ENCODE peak calls at places on chromosomes 7 and 10, in five cellular contexts. K, I, E, A and V are unnamed samples.

GRCh38 chr10:67609996-67610793 is 85.8 kb downstream of the CTNNA3 start:
- DNase-seq in E (no peak), A (no peak), K (no peak), I (no peak), V (no peak)

GRCh38 chr10:86111902-86112301 is 254.7 kb downstream of the GRID1 start:
- DNase-seq in E (no peak), A (no peak), K (no peak), I (no peak), V (no peak)

GRCh38 chr7:6614941-6615737 is at the start of gene ZNF853:
- DNase-seq in A (peak), E (no peak), I (peak), K (peak), V (no peak)

GRCh38 chr7:43242628-43243255 is 130.3 kb downstream of the HECW1 start:
- DNase-seq in K (no peak), E (no peak), A (no peak), I (no peak), V (no peak)

GRCh38 chr7:8149222-8149621 is 112.7 kb downstream of the ICA1 start:
- DNase-seq in I (no peak), K (no peak), A (no peak), E (no peak), V (peak)

GRCh38 chr10:129517680-129518057 is 50.6 kb downstream of the MGMT start:
- DNase-seq in I (no peak), A (no peak), K (no peak), E (no peak), V (no peak)

GRCh38 chr7:117217636-117218035 is 105.2 kb downstream of the WNT2 start:
- DNase-seq in A (no peak), K (no peak), E (no peak), I (no peak), V (no peak)

GRCh38 chr10:6050801-6051445 is 11.2 kb downstream of the IL2RA start:
- DNase-seq in K (no peak), I (peak), E (peak), A (peak), V (no peak)

GRCh38 chr7:80882213-80882801 is 36.5 kb downstream of the SEMA3C start:
- DNase-seq in E (no peak), I (no peak), K (no peak), A (no peak), V (no peak)
- H3K27ac ChIP-seq in E (no peak), I (peak), K (no peak), A (no peak), V (no peak)

GRCh38 chr7:155590215-155591023 is 44.1 kb upstream of the CNPY1 start:
- DNase-seq in A (peak), I (peak), E (peak), K (no peak), V (peak)
- TF ChIP-seq POLR2AphosphoS5 in A (no peak), I (no peak), E (no peak), K (no peak), V (peak)

GRCh38 chr10:108556176-108556575 is 1367.1 kb downstream of the XPNPEP1 start:
- DNase-seq in E (no peak), A (no peak), I (no peak), K (no peak), V (no peak)
- TF ChIP-seq GABPA in E (no peak), A (no peak), I (no peak), K (no peak), V (no peak)

GRCh38 chr7:47495269-47495875 is 86.5 kb downstream of the TNS3 start:
- DNase-seq in K (no peak), A (no peak), I (no peak), E (no peak), V (no peak)
- H3K27ac ChIP-seq in K (no peak), A (no peak), I (no peak), E (no peak), V (no peak)

DNA sequence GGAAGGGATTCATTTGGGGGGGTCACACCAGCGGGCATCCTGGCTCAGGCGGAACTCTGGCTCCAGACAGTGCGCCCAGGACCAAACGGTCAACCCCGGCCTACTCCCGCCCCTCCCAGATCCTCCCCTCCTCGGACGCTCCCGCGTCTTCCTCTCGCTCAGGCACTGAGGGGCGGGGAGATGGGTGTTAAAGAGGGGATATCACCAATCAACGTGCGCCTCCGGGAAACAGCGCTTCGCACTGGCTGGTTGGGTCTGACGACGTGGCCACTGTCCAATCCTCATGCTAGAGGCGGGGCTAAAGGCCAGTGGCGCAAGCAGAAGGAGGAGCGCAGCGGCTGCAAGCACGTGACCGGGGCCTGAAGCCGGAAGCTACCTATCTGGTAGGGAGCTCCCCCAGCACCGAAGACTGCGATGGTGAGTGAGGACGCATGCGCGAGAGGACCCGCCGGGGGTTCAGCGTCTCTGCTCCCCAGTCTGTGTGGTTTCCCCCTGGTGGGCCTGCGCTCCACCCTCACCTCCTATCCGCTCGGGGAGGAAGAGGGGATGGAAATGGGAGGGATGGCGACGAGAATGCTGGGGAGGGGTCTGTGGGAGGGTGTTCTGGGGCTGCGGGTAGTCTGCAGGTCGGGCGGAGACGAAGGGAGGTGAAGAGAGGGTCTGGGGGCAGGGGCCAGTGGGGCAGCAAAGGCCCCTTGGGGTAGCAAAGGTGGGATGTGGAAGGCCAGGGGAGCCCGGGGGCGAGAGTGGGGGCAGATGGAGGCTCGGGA is at the start of gene LAMTOR4:
- DNase-seq in I (peak), K (peak), E (peak), A (peak), V (peak)
- TF ChIP-seq POLR2AphosphoS5 in I (peak), K (peak), E (peak), A (peak), V (peak)

GRCh38 chr10:110857265-110858158 is 14.2 kb upstream of the PDCD4 start:
- DNase-seq in K (peak), E (peak), I (no peak), A (peak), V (peak)
- TF ChIP-seq GABPA in K (no peak), E (no peak), I (no peak), A (no peak), V (no peak)

GRCh38 chr7:150663802-150664494 is 21.6 kb upstream of the GIMAP2 start:
- DNase-seq in I (no peak), A (no peak), E (no peak), K (no peak), V (no peak)
- H3K27ac ChIP-seq in I (no peak), A (no peak), E (no peak), K (no peak), V (no peak)

GRCh38 chr7:44630791-44631457 is 24.5 kb downstream of the OGDH start:
- DNase-seq in A (no peak), I (no peak), E (no peak), K (no peak), V (no peak)

GRCh38 chr7:44633254-44634186 is 27.1 kb downstream of the OGDH start:
- DNase-seq in I (no peak), K (no peak), E (no peak), A (no peak), V (no peak)

GRCh38 chr7:44632196-44632595 is 25.8 kb downstream of the OGDH start:
- DNase-seq in K (no peak), I (no peak), A (no peak), E (no peak), V (no peak)

GRCh38 chr7:44629825-44630580 is 23.6 kb downstream of the OGDH start:
- DNase-seq in E (no peak), I (no peak), K (no peak), A (no peak), V (no peak)

DNA sequence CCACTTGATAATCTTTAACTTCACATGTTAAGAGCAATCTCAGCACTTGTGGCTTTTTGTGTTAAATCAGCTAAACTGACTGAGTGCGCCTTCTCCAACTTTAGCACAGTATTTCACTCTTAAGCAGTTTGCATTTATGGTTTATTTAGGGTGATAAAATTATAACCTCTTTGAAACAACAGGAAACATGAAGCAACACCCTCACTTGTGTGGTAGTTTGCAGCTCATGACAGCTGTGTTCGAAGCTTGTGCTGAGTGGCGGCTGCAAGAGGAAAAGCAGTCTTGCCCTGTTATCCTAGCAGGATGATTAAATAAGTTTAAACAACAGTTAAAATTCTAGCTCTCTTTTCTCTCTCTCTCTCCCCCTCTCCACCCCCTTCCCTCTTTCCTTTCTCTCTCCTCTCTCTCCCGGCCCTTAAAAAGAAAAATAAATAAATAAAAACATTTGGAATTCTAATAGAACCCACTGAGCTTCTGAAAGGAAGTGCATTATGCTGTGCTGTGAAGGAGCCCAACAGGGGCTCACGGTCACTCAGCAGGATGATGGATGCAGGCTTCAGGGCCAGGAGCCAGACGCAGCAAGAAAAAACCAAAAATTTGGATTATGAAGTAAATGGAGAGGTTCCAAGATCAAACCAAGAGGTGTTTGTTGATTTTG is 25.2 kb downstream of the OGDH start:
- DNase-seq in I (no peak), K (no peak), A (no peak), E (no peak), V (peak)
- TF ChIP-seq POLR2AphosphoS5 in I (no peak), K (no peak), A (no peak), E (no peak), V (peak)

DNA sequence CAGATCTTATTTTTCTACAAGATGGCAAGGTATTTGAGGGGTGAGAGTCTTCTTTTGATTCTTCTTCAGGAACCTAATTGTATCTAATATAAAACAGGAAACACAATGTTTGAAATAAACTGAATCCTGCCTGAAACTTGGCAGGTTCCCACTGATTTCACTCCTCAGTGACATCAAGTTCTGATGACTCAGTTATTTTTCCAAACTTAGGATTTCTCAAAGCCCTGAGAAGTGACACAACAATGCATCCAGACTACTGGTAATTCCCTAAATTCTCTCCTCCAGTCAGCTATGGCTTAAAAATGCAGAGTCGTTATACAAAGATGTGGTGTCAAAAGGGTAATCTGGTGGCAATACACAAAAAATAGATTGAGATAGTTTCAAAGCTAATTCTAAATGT is 80.9 kb downstream of the ABLIM1 start:
- DNase-seq in E (no peak), K (no peak), I (no peak), A (no peak), V (no peak)
- TF ChIP-seq GABPA in E (no peak), K (no peak), I (no peak), A (no peak), V (no peak)

GRCh38 chr7:134197342-134197741 is 70.2 kb downstream of the LRGUK start:
- DNase-seq in A (peak), E (no peak), K (no peak), I (no peak), V (no peak)
- H3K27ac ChIP-seq in A (no peak), E (no peak), K (no peak), I (no peak), V (no peak)